ENCODE peak calls at places on chromosomes 7 and 10, in five cellular contexts. Y is stimulated activated CD4-positive, alpha-beta T cell treated with anti-CD3 and anti-CD28 coated beads, Interleukin-12 subunit alpha, Interleukin-12 subunit beta, amount 100 ng/mL, for 4 hours; Q is right lobe of liver; L is cardiac muscle cell; E is activated T-cell treated with anti-CD3 and anti-CD28 coated beads for 48 hours. I is an unnamed sample.

GRCh38 chr10:123640016-123640535 is 26.1 kb upstream of the GPR26 start:
- DNase-seq in Y (no peak), Q (no peak), L (no peak), E (no peak), I (no peak)

GRCh38 chr10:122462533-122463465 is 1.4 kb downstream of the HTRA1 start:
- DNase-seq in Y (no peak), Q (peak; percentile 52), L (peak; percentile 35), E (no peak), I (no peak)

GRCh38 chr7:33444501-33444900 is 315.1 kb downstream of the BBS9 start:
- DNase-seq in Y (no peak), Q (no peak), L (no peak), E (no peak), I (no peak)

GRCh38 chr7:90520484-90520883 is 51.0 kb downstream of the PTTG1IP2 start:
- DNase-seq in Y (no peak), Q (no peak), L (peak; percentile 2), E (no peak), I (no peak)

GRCh38 chr7:124480074-124480820 is 285.3 kb downstream of the GPR37 start:
- DNase-seq in Y (no peak), Q (no peak), L (peak; percentile 75), E (no peak), I (peak; percentile 14)

GRCh38 chr10:96228408-96229019 is 42.9 kb downstream of the BLNK start:
- DNase-seq in Y (no peak), Q (no peak), L (no peak), E (no peak), I (no peak)

GRCh38 chr10:16597656-16598055 is 76.0 kb upstream of the C1QL3 start:
- DNase-seq in Y (no peak), Q (no peak), L (no peak), E (no peak), I (no peak)

GRCh38 chr7:38169862-38170261 is 8.2 kb upstream of the STARD3NL start:
- DNase-seq in Y (no peak), Q (no peak), L (no peak), E (no peak), I (no peak)

GRCh38 chr10:13485623-13486022 is 43.2 kb downstream of the BEND7 start:
- DNase-seq in Y (no peak), Q (no peak), L (peak; percentile 5), E (no peak), I (no peak)

GRCh38 chr10:104368406-104368805 is 14.8 kb downstream of the CFAP58 start:
- DNase-seq in Y (no peak), Q (no peak), L (no peak), E (no peak), I (peak; percentile 86)

GRCh38 chr7:63043657-63044543 is 954.7 kb upstream of the ZNF722 start:
- DNase-seq in Y (no peak), Q (no peak), L (no peak), E (no peak), I (no peak)

GRCh38 chr7:47496666-47497065 is 85.2 kb downstream of the TNS3 start:
- DNase-seq in Y (no peak), Q (no peak), L (no peak), E (no peak), I (peak; percentile 35)

GRCh38 chr10:5964736-5965135 is 12.6 kb downstream of the IL15RA start:
- DNase-seq in Y (no peak), Q (no peak), L (no peak), E (no peak), I (no peak)

I was measured in SK-N-DZ.